ENCODE peak calls at places on chromosomes 1 and 21, in five cellular contexts. F is cardiac muscle cell, C is BE2C, O is colonic mucosa, B is left lung. D is an unnamed sample. For H3K9me3 and H3K4me1, the result is how much of the 10 kb centered on the place peaks cover.

GRCh38 chr1:193558491-193559028 is 372.1 kb upstream of the B3GALT2 start:
- DNase-seq in O (peak), B (peak), F (peak), C (no peak), D (peak)

GRCh38 chr1:184019506-184019905 is 18.0 kb downstream of the COLGALT2 start:
- DNase-seq in F (no peak), O (no peak), B (no peak), C (no peak), D (no peak)

GRCh38 chr1:31871703-31872102 is 55.9 kb upstream of the SPOCD1 start:
- DNase-seq in B (no peak), O (no peak), C (no peak), F (no peak), D (no peak)

GRCh38 chr1:198667186-198667585 is 28.3 kb downstream of the PTPRC start:
- DNase-seq in F (no peak), O (no peak), C (no peak), B (no peak), D (no peak)

GRCh38 chr1:111739984-111740765 is 980 bp upstream of the INKA2 start:
- DNase-seq in O (peak), F (peak), B (peak), C (peak), D (no peak)

GRCh38 chr1:7290971-7291970 is 479.8 kb upstream of the VAMP3 start:
- DNase-seq in F (peak), C (no peak), O (no peak), B (peak), D (no peak)

GRCh38 chr1:202058001-202058908 is 47.9 kb downstream of the ELF3 start:
- DNase-seq in F (no peak), O (no peak), C (no peak), B (peak), D (no peak)

GRCh38 chr1:248848596-248848995 is 10.3 kb downstream of the ZNF692 start:
- DNase-seq in C (no peak), O (no peak), B (no peak), F (no peak), D (no peak)

GRCh38 chr1:208089971-208090755 is 154.0 kb downstream of the PLXNA2 start:
- DNase-seq in B (no peak), O (no peak), F (peak), C (peak), D (no peak)

GRCh38 chr21:32427958-32428623 is 15.6 kb downstream of the EVA1C start:
- DNase-seq in O (no peak), C (no peak), F (peak), B (no peak), D (no peak)

GRCh38 chr1:201726700-201727099 is 102.3 kb upstream of the IPO9 start:
- DNase-seq in F (no peak), O (no peak), C (no peak), B (no peak), D (no peak)

GRCh38 chr1:54428838-54429513 is 22.8 kb upstream of the SSBP3 start:
- DNase-seq in F (peak), O (no peak), B (no peak), C (no peak), D (no peak)

GRCh38 chr1:113995382-113995781 is 16.1 kb downstream of the OLFML3 start:
- DNase-seq in B (no peak), F (no peak), O (no peak), C (no peak), D (no peak)
- H3K9me3 ChIP-seq in B (under half), F (under half), O (under half), C (under half), D (under half)

GRCh38 chr1:150576367-150576711 is 3.1 kb downstream of the MCL1 start:
- DNase-seq in O (no peak), B (no peak), F (no peak), C (no peak), D (no peak)

GRCh38 chr1:150575518-150576366 is 3.7 kb downstream of the MCL1 start:
- DNase-seq in B (no peak), O (no peak), C (no peak), F (peak), D (no peak)

GRCh38 chr1:150572918-150573647 is 6.3 kb downstream of the MCL1 start:
- DNase-seq in C (no peak), B (no peak), F (peak), O (no peak), D (no peak)

GRCh38 chr1:150575072-150575489 is 4.3 kb downstream of the MCL1 start:
- DNase-seq in C (no peak), O (no peak), B (no peak), F (peak), D (no peak)

DNA sequence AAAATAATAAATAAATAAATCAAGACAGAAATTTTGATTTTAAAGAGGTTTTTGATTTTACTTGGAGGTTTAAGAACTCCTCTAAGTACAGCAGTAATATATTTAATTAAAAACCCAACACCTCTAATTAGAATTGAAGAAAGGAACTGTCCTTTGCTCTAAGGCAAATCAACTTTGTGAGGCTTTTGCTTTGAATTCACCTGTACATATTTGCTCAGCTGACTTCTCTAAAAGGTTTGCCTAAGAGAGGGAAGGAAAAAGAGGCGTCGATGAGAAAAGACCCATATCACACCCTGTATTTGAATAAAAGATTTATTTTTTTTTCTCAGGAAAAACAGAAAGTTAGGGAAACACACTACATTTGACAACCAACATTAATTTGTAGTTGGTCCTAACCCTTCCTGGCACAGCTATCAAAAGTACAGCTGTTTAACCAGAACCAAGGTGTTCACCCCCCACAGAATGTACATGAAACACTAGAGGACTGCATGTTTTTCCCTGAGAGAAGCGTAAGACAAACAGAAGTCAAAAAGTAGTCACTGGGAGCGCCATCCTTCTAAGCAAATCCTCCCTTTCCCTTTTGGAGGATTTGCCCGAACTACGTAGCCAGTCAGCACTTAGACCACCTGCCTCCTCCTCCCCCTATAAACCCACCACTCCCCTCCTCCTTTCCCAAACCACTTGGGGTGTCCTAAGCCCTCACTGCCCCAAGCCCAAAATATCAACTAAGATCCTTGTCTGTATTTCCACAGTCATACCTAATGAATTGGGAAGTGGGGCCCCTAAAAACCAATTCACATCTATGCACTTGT is 4.9 kb downstream of the MCL1 start:
- DNase-seq in F (peak), C (no peak), B (no peak), O (no peak), D (no peak)
- H3K4me1 ChIP-seq in F (under half), C (under half), B (half or more), O (under half), D (under half)

GRCh38 chr1:90715334-90715733 is 1.8 kb downstream of the BARHL2 start:
- DNase-seq in B (no peak), C (no peak), O (no peak), F (no peak), D (no peak)
- TF ChIP-seq CTCF in B (no peak), C (no peak), O (no peak), F (no peak), D (no peak)

GRCh38 chr1:96756789-96757188 is 35.2 kb downstream of the PTBP2 start:
- DNase-seq in O (no peak), C (no peak), B (no peak), F (peak), D (no peak)
- H3K9me3 ChIP-seq in O (under half), C (under half), B (under half), F (under half), D (under half)

GRCh38 chr1:41682149-41682548 is 197.7 kb upstream of the EDN2 start:
- DNase-seq in B (no peak), F (no peak), C (no peak), O (no peak), D (no peak)
- H3K4me1 ChIP-seq in B (half or more), F (under half), C (under half), O (under half), D (under half)

GRCh38 chr1:27646676-27647075 is 11.7 kb upstream of the FGR start:
- DNase-seq in F (no peak), O (no peak), C (no peak), B (no peak), D (no peak)

GRCh38 chr1:27644369-27645070 is 9.5 kb upstream of the FGR start:
- DNase-seq in B (no peak), F (no peak), C (no peak), O (no peak), D (no peak)

GRCh38 chr1:27645071-27645415 is 10.1 kb upstream of the FGR start:
- DNase-seq in B (no peak), F (no peak), C (no peak), O (no peak), D (no peak)

GRCh38 chr1:27647328-27647727 is 12.3 kb upstream of the FGR start:
- DNase-seq in O (no peak), B (no peak), C (no peak), F (no peak), D (no peak)

DNA sequence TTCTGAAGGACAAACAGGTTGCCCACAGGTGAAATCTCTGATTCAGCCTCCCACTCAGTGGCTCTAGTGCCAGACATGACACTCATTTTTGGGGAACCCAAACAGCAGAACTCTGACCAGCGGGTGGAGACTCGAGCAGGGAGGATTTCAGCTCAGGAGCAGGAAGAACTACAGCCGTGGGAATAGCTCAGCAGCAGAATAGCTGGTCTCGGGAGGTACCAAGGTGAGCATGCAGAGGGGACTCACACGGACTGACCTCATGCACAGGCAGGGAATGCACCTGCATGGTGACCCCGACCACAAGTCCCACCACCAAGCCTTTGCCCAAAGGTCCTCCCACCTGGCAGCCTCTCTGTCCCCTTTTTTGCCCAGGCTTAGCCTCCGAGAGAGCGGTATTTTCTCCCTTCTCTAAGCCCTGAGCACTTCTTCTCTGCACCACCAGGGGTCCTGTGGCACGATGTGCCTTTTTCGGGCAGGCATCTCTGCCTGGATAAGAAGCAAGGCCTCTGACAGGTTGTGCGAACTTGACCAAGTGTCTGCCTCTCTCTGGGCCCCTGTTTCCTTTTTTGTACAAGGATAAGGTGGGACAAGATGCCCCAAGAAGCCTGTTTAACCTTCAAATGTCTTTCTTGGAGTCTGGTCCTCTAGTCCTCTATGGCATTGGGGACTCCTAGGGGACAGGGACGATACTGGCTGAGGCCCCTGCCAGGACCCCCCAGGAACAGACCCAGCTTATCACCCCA is 8.8 kb upstream of the FGR start:
- DNase-seq in O (peak), F (peak), C (peak), B (no peak), D (no peak)
- TF ChIP-seq CTCF in O (peak), F (peak), C (peak), B (peak), D (peak)

GRCh38 chr21:20424943-20425342 is 573.3 kb upstream of the NCAM2 start:
- DNase-seq in B (no peak), C (no peak), F (no peak), O (no peak), D (no peak)

GRCh38 chr21:20418353-20418752 is 579.9 kb upstream of the NCAM2 start:
- DNase-seq in O (no peak), F (no peak), B (no peak), C (no peak), D (no peak)

GRCh38 chr21:20419780-20420179 is 578.4 kb upstream of the NCAM2 start:
- DNase-seq in F (no peak), B (no peak), O (no peak), C (no peak), D (no peak)
- H3K9me3 ChIP-seq in F (under half), B (under half), O (under half), C (under half), D (under half)